ENCODE peak calls at places on chromosomes 3 and 15, in six cellular contexts. L, R, D, K, A and O are unnamed samples.

GRCh38 chr3:127820221-127820870 is 2.0 kb downstream of the MGLL start:
- DNase-seq in L (no peak), R (no peak), D (no peak), K (peak; percentile 40), A (no peak), O (peak; percentile 64)

GRCh38 chr3:189508784-189509489 is 122.3 kb upstream of the TP63 start:
- DNase-seq in L (no peak), R (no peak), D (no peak), K (peak; percentile 29), A (no peak), O (peak; percentile 28)

GRCh38 chr15:81825136-81825535 is 220.7 kb downstream of the MEX3B start:
- DNase-seq in L (no peak), R (no peak), D (no peak), K (no peak), A (no peak), O (no peak)

GRCh38 chr15:58240191-58240932 is 102.2 kb downstream of the AQP9 start:
- DNase-seq in L (no peak), R (no peak), D (no peak), K (no peak), A (no peak), O (no peak)

GRCh38 chr3:171407746-171408145 is 52.5 kb downstream of the TNIK start:
- DNase-seq in L (no peak), R (no peak), D (no peak), K (peak; percentile 82), A (peak; percentile 65), O (peak; percentile 54)

GRCh38 chr3:142210144-142210543 is 15.2 kb downstream of the GK5 start:
- DNase-seq in L (no peak), R (no peak), D (no peak), K (no peak), A (peak; percentile 65), O (peak; percentile 4)

GRCh38 chr3:128346562-128346961 is 120.1 kb downstream of the DNAJB8 start:
- DNase-seq in L (no peak), R (no peak), D (no peak), K (no peak), A (no peak), O (no peak)

GRCh38 chr15:73225358-73226015 is 143.3 kb downstream of the HCN4 start:
- DNase-seq in L (no peak), R (no peak), D (no peak), K (no peak), A (no peak), O (no peak)

GRCh38 chr3:156981005-156981404 is 154.9 kb downstream of the LEKR1 start:
- DNase-seq in L (no peak), R (no peak), D (no peak), K (peak; percentile 19), A (no peak), O (peak; percentile 16)

GRCh38 chr3:71245052-71245488 is 338.5 kb downstream of the FOXP1 start:
- DNase-seq in L (no peak), R (no peak), D (peak; percentile 70), K (peak; percentile 57), A (peak; percentile 90), O (peak; percentile 46)

GRCh38 chr3:175307642-175308041 is 448.5 kb downstream of the NAALADL2 start:
- DNase-seq in L (no peak), R (no peak), D (no peak), K (no peak), A (no peak), O (no peak)

GRCh38 chr15:77461486-77461885 is 40.8 kb downstream of the HMG20A start:
- DNase-seq in L (no peak), R (no peak), D (no peak), K (peak; percentile 61), A (no peak), O (peak; percentile 76)

GRCh38 chr3:46690798-46691197 is 2.7 kb downstream of the ALS2CL start:
- DNase-seq in L (peak; percentile 74), R (no peak), D (no peak), K (no peak), A (no peak), O (no peak)

GRCh38 chr3:127831723-127832172 is 9.4 kb upstream of the MGLL start:
- DNase-seq in L (peak; percentile 61), R (peak; percentile 59), D (peak; percentile 63), K (peak; percentile 61), A (peak; percentile 49), O (peak; percentile 49)

GRCh38 chr3:192899540-192899982 is 18.1 kb downstream of the MB21D2 start:
- DNase-seq in L (no peak), R (peak; percentile 43), D (no peak), K (peak; percentile 94), A (peak; percentile 79), O (peak; percentile 96)

GRCh38 chr15:94412979-94413741 is 181.8 kb downstream of the MCTP2 start:
- DNase-seq in L (no peak), R (peak; percentile 3), D (peak; percentile 58), K (peak; percentile 35), A (peak; percentile 33), O (peak; percentile 16)

GRCh38 chr3:52005571-52005986 is 9.9 kb upstream of the RPL29 start:
- DNase-seq in L (no peak), R (no peak), D (peak; percentile 91), K (peak; percentile 81), A (peak; percentile 61), O (peak; percentile 48)

GRCh38 chr3:177569823-177570657 is 372.8 kb upstream of the TBL1XR1 start:
- DNase-seq in L (no peak), R (no peak), D (no peak), K (peak; percentile 93), A (no peak), O (peak; percentile 80)

GRCh38 chr3:115100172-115100571 is 46.9 kb downstream of the ZBTB20 start:
- DNase-seq in L (no peak), R (no peak), D (peak; percentile 14), K (peak; percentile 61), A (peak; percentile 78), O (peak; percentile 73)

GRCh38 chr3:50807266-50807665 is 132.5 kb downstream of the DOCK3 start:
- DNase-seq in L (no peak), R (no peak), D (no peak), K (no peak), A (no peak), O (no peak)

GRCh38 chr15:89772933-89773583 is 3.1 kb upstream of the MESP2 start:
- DNase-seq in L (no peak), R (no peak), D (no peak), K (no peak), A (peak; percentile 31), O (peak; percentile 36)

GRCh38 chr3:52798978-52799476 is 4.4 kb downstream of the ITIH3 start:
- DNase-seq in L (no peak), R (no peak), D (no peak), K (peak; percentile 12), A (no peak), O (no peak)

GRCh38 chr3:193960485-193961172 is 175.3 kb upstream of the HES1 start:
- DNase-seq in L (no peak), R (no peak), D (no peak), K (no peak), A (no peak), O (no peak)

GRCh38 chr15:44438402-44438801 is 11.0 kb downstream of the CTDSPL2 start:
- DNase-seq in L (no peak), R (no peak), D (no peak), K (no peak), A (no peak), O (no peak)

GRCh38 chr3:24359645-24360462 is 134.8 kb downstream of the THRB start:
- DNase-seq in L (no peak), R (no peak), D (no peak), K (no peak), A (no peak), O (no peak)

GRCh38 chr3:22960326-22960984 is 242.7 kb upstream of the UBE2E2 start:
- DNase-seq in L (no peak), R (no peak), D (peak; percentile 52), K (peak; percentile 53), A (peak; percentile 64), O (peak; percentile 33)

GRCh38 chr15:70217246-70218160 is 119.8 kb upstream of the TLE3 start:
- DNase-seq in L (no peak), R (no peak), D (no peak), K (no peak), A (no peak), O (no peak)

GRCh38 chr3:169478566-169479313 is 184.8 kb downstream of the MECOM start:
- DNase-seq in L (no peak), R (no peak), D (no peak), K (no peak), A (peak; percentile 80), O (no peak)

GRCh38 chr15:69551391-69552056 is 98.9 kb downstream of the RPLP1 start:
- DNase-seq in L (no peak), R (no peak), D (no peak), K (no peak), A (no peak), O (no peak)

GRCh38 chr15:77097317-77097721 is 26.4 kb upstream of the TSPAN3 start:
- DNase-seq in L (no peak), R (no peak), D (no peak), K (no peak), A (no peak), O (no peak)

GRCh38 chr15:90665288-90666134 is 51.6 kb upstream of the BLM start:
- DNase-seq in L (peak; percentile 71), R (peak; percentile 94), D (peak; percentile 24), K (peak; percentile 52), A (peak; percentile 56), O (peak; percentile 62)

GRCh38 chr3:143070977-143071551 is 48.5 kb upstream of the CHST2 start:
- DNase-seq in L (no peak), R (no peak), D (no peak), K (peak; percentile 89), A (peak; percentile 74), O (peak; percentile 97)

DNA sequence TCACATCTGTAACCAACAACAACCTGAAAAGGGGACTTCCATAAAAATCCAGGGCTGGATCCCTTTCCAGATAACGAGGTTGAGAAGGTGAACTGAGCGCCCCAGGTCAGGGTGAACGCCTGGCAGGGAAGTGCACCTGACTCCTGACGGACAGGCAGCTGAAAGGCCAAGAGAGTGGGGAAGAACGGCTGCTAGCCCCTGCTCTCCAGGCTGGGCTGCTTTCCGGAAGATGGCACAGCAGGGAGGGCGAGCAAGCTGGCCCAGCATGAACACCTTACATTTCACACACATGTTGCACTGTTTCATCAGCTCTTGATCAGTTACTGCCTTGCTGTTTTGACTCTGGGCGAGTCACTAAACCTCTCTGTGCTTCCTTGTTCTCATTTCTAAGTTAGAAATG is 127.2 kb upstream of the IQSEC1 start:
- DNase-seq in L (no peak), R (no peak), D (no peak), K (no peak), A (no peak), O (no peak)
- TF ChIP-seq CTCF in L (no peak), R (no peak), D (no peak), K (no peak), A (no peak), O (no peak)

GRCh38 chr15:67127925-67128324 is 62.5 kb downstream of the SMAD3 start:
- DNase-seq in L (no peak), R (no peak), D (no peak), K (peak; percentile 99), A (peak; percentile 96), O (peak; percentile 97)
- H3K4me3 ChIP-seq in L (no peak overlapping the region), R (no peak overlapping the region), D (no peak overlapping the region), K (no peak overlapping the region), A (no peak overlapping the region), O (no peak overlapping the region)

GRCh38 chr3:21551019-21551418 is 200.0 kb downstream of the ZNF385D start:
- DNase-seq in L (no peak), R (no peak), D (peak; percentile 10), K (peak; percentile 29), A (peak; percentile 25), O (peak; percentile 45)
- TF ChIP-seq CTCF in L (peak; percentile 31), R (no peak), D (peak; percentile 3), K (no peak), A (no peak), O (peak; percentile 39)

GRCh38 chr3:49554639-49555265 is 475 bp downstream of the BSN start:
- DNase-seq in L (peak; percentile 72), R (no peak), D (peak; percentile 83), K (no peak), A (peak; percentile 35), O (no peak)
- H3K4me3 ChIP-seq in L (peak overlapping the region; percentile 83), R (peak overlapping the region; percentile 74), D (peak overlapping the region; percentile 32), K (peak overlapping the region; percentile 22), A (peak overlapping the region; percentile 43), O (peak overlapping the region; percentile 29)